ENCODE peak calls at places on chromosomes 5 and 9, in five cellular contexts. C is SK-MEL-5; B is stimulated activated CD4-positive, alpha-beta T cell treated with anti-CD3 and anti-CD28 coated beads, Interleukin-15, amount 100 ng/mL, for 1 hour; K is NCI-H1694 treated with DMSO at 0.1 percent for 48 hours; J is iris pigment epithelial cell. S is an unnamed sample.

GRCh38 chr5:30764704-30765103 is 428.8 kb upstream of the CDH6 start:
- DNase-seq in C (no peak), B (no peak), J (peak), K (no peak), S (no peak)

GRCh38 chr5:154330097-154330667 is 115.6 kb upstream of the SAP30L start:
- DNase-seq in B (no peak), J (no peak), K (no peak), C (no peak), S (no peak)

GRCh38 chr5:1322036-1322903 is 22.6 kb downstream of the CLPTM1L start:
- DNase-seq in B (no peak), J (no peak), C (no peak), K (no peak), S (no peak)

GRCh38 chr9:123238364-123238763 is 30.0 kb downstream of the STRBP start:
- DNase-seq in J (no peak), B (no peak), C (no peak), K (no peak), S (no peak)

GRCh38 chr9:2302606-2303005 is 287.5 kb downstream of the SMARCA2 start:
- DNase-seq in J (no peak), C (no peak), B (no peak), K (no peak), S (no peak)

GRCh38 chr9:99115947-99116543 is 11.1 kb downstream of the TGFBR1 start:
- DNase-seq in C (peak), J (no peak), B (no peak), K (peak), S (no peak)

GRCh38 chr9:115121140-115121710 is 3.3 kb upstream of the TNC start:
- DNase-seq in J (peak), B (no peak), K (no peak), C (no peak), S (no peak)

GRCh38 chr5:79509244-79509880 is 4.6 kb downstream of the HOMER1 start:
- DNase-seq in J (no peak), C (no peak), K (no peak), B (no peak), S (no peak)

GRCh38 chr5:168365581-168366081 is 74.2 kb downstream of the WWC1 start:
- DNase-seq in B (no peak), K (no peak), C (no peak), J (peak), S (no peak)

GRCh38 chr9:21579209-21579608 is 97.1 kb upstream of the IFNE start:
- DNase-seq in K (no peak), C (no peak), B (no peak), J (peak), S (no peak)

GRCh38 chr5:175558801-175559480 is 80.6 kb downstream of the SFXN1 start:
- DNase-seq in C (no peak), B (no peak), J (no peak), K (no peak), S (no peak)

GRCh38 chr9:34663296-34663590 is 786 bp upstream of the CCL27 start:
- DNase-seq in K (no peak), J (no peak), B (no peak), C (no peak), S (no peak)

GRCh38 chr9:122383992-122384461 is 13.2 kb downstream of the PTGS1 start:
- DNase-seq in J (no peak), B (no peak), C (no peak), K (no peak), S (no peak)

GRCh38 chr5:131999471-131999931 is 12.0 kb downstream of the ACSL6 start:
- DNase-seq in C (no peak), J (no peak), K (no peak), B (no peak), S (no peak)

GRCh38 chr9:17783227-17783626 is 204.4 kb downstream of the SH3GL2 start:
- DNase-seq in B (no peak), K (no peak), J (no peak), C (no peak), S (no peak)

GRCh38 chr9:68802525-68803015 is 97.5 kb downstream of the PIP5K1B start:
- DNase-seq in C (no peak), K (no peak), B (no peak), J (no peak), S (no peak)

GRCh38 chr9:133589454-133590227 is 19.5 kb downstream of the FAM163B start:
- DNase-seq in J (no peak), B (no peak), C (peak), K (no peak), S (no peak)

GRCh38 chr9:19137282-19137681 is 10.0 kb upstream of the PLIN2 start:
- DNase-seq in J (peak), C (no peak), K (no peak), B (no peak), S (no peak)

GRCh38 chr5:6581090-6581489 is 51.8 kb downstream of the NSUN2 start:
- DNase-seq in C (no peak), J (no peak), K (no peak), B (no peak), S (no peak)

GRCh38 chr9:96187108-96187695 is 114.8 kb downstream of the HSD17B3 start:
- DNase-seq in J (no peak), C (no peak), B (no peak), K (no peak), S (no peak)

GRCh38 chr5:54702470-54702869 is 184.9 kb downstream of the SNX18 start:
- DNase-seq in K (no peak), B (no peak), J (no peak), C (peak), S (no peak)

GRCh38 chr9:88425538-88425950 is 37.3 kb downstream of the SPIN1 start:
- DNase-seq in B (no peak), C (no peak), J (peak), K (no peak), S (no peak)

GRCh38 chr5:125655156-125655555 is 768.1 kb upstream of the GRAMD2B start:
- DNase-seq in C (peak), J (no peak), K (no peak), B (no peak), S (no peak)

GRCh38 chr5:5288236-5288635 is 134.2 kb upstream of the ICE1 start:
- DNase-seq in J (peak), B (no peak), C (no peak), K (no peak), S (no peak)

GRCh38 chr5:34687269-34688011 is 31.3 kb downstream of the RAI14 start:
- DNase-seq in B (no peak), K (no peak), C (no peak), J (peak), S (no peak)

GRCh38 chr9:5395428-5395827 is 42.3 kb downstream of the PLGRKT start:
- DNase-seq in C (no peak), K (no peak), J (no peak), B (no peak), S (no peak)

GRCh38 chr5:1030801-1031271 is 22.2 kb downstream of the NKD2 start:
- DNase-seq in B (no peak), K (no peak), C (no peak), J (no peak), S (no peak)

GRCh38 chr9:97527626-97528528 is 26.4 kb downstream of the TMOD1 start:
- DNase-seq in C (no peak), K (no peak), B (no peak), J (no peak), S (peak)

GRCh38 chr9:35229779-35230143 is 68.0 kb downstream of the UNC13B start:
- DNase-seq in C (no peak), K (no peak), B (no peak), J (no peak), S (no peak)

GRCh38 chr5:64746446-64746845 is 22.0 kb downstream of the SREK1IP1 start:
- DNase-seq in K (no peak), B (no peak), J (peak), C (no peak), S (no peak)

S was measured in COLO829.